ENCODE peak calls at places on chromosomes 11 and 22, in seven cellular contexts. N is left lung, Y is cardiac muscle cell, F is fibroblast of the aortic adventitia, Z is PC-9, L is Caco-2, C is IMR-90. I is an unnamed sample.

GRCh38 chr11:122113836-122114235 is 2.2 kb downstream of the BLID start:
- DNase-seq in Z (no peak), C (peak; percentile 49), N (no peak), Y (no peak), L (no peak), F (peak; percentile 70), I (no peak)

GRCh38 chr22:45491841-45492240 is 10.8 kb upstream of the FBLN1 start:
- DNase-seq in L (no peak), F (no peak), N (no peak), C (no peak), Z (no peak), Y (no peak), I (no peak)

GRCh38 chr11:30608534-30608933 is 22.4 kb upstream of the MPPED2 start:
- DNase-seq in L (no peak), F (no peak), N (no peak), Y (no peak), C (no peak), Z (no peak), I (no peak)

GRCh38 chr11:96235725-96236124 is 107.3 kb downstream of the MAML2 start:
- DNase-seq in N (no peak), C (peak; percentile 73), F (no peak), Y (no peak), L (no peak), Z (no peak), I (no peak)

GRCh38 chr11:48005878-48006277 is 25.5 kb downstream of the PTPRJ start:
- DNase-seq in Z (no peak), C (no peak), F (no peak), N (no peak), L (no peak), Y (peak; percentile 39), I (no peak)

GRCh38 chr11:83827940-83828554 is 541.9 kb upstream of the CCDC90B start:
- DNase-seq in N (no peak), C (peak; percentile 52), Y (peak; percentile 34), Z (no peak), F (peak; percentile 60), L (no peak), I (no peak)

GRCh38 chr11:61833478-61833877 is 5.4 kb downstream of the FADS2 start:
- DNase-seq in Y (no peak), N (no peak), F (no peak), C (no peak), Z (no peak), L (no peak), I (no peak)

GRCh38 chr11:134562176-134562575 is 150.1 kb upstream of the B3GAT1 start:
- DNase-seq in Y (peak; percentile 42), F (no peak), L (peak; percentile 25), C (no peak), Z (no peak), N (no peak), I (no peak)

GRCh38 chr11:10042699-10043098 is 251.3 kb downstream of the SBF2 start:
- DNase-seq in N (peak; percentile 15), Y (no peak), F (no peak), L (no peak), C (no peak), Z (no peak), I (no peak)

DNA sequence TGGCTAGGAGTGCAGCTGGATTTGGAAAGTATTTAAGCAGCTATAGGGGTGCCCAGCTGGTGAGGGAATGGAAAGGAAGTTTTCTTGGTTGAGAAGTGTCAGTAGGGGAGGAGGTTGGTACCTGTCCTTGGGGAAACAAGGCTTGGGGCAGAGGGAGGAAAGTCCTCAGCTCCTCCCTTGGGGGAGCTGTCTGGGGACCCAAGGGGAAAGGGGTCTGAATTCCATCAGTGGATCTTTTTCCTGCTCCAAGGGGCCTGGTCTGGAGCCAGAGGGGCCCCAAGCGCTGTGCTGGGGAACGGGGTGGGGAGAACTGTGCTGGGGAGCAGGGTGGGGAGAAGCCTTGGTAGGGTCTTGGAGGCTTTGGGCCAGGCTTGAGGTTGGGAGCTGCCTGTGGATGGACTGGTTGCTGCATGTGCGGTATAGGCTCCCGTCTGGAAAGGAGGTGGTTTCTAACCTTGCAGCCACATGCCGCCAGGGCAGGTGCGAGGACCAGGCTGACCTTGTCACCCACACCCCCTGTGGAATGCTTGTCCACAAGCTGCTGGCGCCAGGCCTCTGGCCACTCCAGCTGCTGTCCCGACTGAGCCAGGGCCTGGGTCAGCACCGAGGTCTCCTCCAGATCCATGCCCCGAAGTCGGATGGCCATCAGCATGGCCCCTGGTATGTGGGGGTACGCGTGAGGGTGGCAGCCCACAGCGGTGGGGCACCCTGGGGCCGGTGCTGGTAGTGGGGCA is 963 bp downstream of the TYMP start:
- DNase-seq in Y (no peak), L (peak; percentile 55), C (no peak), F (no peak), Z (peak; percentile 30), N (peak; percentile 83), I (no peak)
- H3K4me3 ChIP-seq in Y (no peak overlapping the region), L (no peak overlapping the region), C (no peak overlapping the region), F (peak overlapping the region; percentile 69), Z (no peak overlapping the region), N (peak overlapping the region; percentile 71), I (peak overlapping the region; percentile 82)

DNA sequence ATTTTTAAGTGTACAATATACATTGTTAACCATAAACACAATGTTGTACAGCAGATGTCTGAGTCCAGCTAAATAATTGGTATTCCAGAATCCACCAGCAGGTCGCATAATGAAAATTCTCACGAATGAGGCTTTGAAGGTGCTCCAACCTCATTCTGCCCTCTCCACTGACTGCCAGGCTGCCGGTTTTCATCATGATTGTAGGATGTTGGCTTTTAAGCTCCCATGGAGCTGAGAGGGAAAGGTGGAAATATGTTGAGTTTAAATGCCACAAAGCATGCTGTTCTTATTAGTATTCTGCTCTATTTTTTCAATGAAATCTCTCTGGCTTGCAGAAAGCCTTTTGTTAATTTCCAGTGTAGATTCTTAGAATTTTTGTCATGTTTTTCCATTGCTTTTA is 337.2 kb upstream of the DDI1 start:
- DNase-seq in L (no peak), F (peak; percentile 67), Y (no peak), Z (no peak), N (no peak), C (no peak), I (no peak)
- TF ChIP-seq CTCF in L (peak; percentile 5), F (peak; percentile 35), Y (no peak), Z (no peak), N (no peak), C (peak; percentile 5), I (peak; percentile 9)

GRCh38 chr11:123194308-123195181 is 503 bp downstream of the CLMP start:
- DNase-seq in N (peak; percentile 78), F (peak; percentile 63), L (peak; percentile 78), C (peak; percentile 48), Z (peak; percentile 38), Y (peak; percentile 61), I (no peak)
- H3K4me3 ChIP-seq in N (peak overlapping the region; percentile 21), F (peak overlapping the region; percentile 87), L (peak overlapping the region; percentile 58), C (peak overlapping the region; percentile 73), Z (peak overlapping the region; percentile 61), Y (peak overlapping the region; percentile 19), I (peak overlapping the region; percentile 69)

DNA sequence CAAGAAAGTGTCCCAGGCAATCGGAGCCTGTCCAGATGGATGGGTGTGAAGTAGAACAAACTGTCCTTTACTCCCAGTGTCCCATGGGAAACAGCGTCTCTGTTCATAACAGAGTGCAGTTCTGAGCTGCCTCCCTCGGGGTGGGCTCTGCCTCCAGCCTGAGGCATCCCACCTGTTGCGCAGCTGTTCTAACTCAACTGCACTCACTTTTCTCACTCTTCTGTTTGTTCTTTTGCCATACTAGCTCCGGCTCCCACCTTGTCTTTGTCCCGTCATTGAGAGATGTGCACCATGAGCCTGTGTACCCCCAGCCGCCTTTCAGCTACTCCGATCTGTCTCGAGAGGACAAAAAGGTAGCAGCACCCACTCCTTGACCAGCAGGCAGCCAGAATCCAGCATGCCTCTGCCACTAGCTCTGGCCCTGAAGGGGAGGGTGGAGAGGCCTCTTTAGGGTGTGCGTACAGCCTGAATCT is 20.7 kb upstream of the CDC42EP2 start:
- DNase-seq in Y (no peak), Z (no peak), N (no peak), L (no peak), C (no peak), F (no peak), I (no peak)
- TF ChIP-seq CTCF in Y (no peak), Z (no peak), N (no peak), L (no peak), C (no peak), F (no peak), I (no peak)

DNA sequence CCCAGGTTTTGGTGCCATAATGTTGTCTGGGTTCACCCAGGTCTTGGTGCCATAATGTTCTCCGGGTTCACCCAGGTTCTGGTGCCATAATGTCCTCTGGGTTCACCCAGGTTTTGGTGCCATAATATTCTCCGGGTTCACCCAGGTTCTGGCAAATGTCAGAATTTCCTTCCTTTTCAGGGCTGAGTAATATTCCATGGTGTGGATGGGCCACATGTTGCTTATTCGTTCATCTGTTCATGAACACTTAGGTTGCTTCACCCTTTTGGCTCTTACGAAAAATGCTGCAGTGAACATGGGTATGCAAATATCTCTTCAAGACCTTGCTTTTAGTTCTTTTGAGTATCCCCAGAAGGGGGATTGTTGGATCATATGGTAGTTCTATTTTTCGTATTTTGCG is 15.1 kb upstream of the GRAMD4 start:
- DNase-seq in Z (no peak), N (no peak), C (no peak), F (no peak), L (no peak), Y (no peak), I (no peak)
- H3K4me3 ChIP-seq in Z (no peak overlapping the region), N (no peak overlapping the region), C (no peak overlapping the region), F (no peak overlapping the region), L (no peak overlapping the region), Y (no peak overlapping the region), I (no peak overlapping the region)

GRCh38 chr22:50621491-50621880 is 6.5 kb downstream of the ARSA start:
- DNase-seq in L (no peak), C (no peak), F (no peak), Z (no peak), N (peak; percentile 13), Y (no peak), I (no peak)

GRCh38 chr22:50621948-50622722 is 5.8 kb downstream of the ARSA start:
- DNase-seq in Y (no peak), Z (no peak), L (no peak), F (no peak), N (peak; percentile 66), C (no peak), I (no peak)

GRCh38 chr22:50624347-50625130 is 3.4 kb downstream of the ARSA start:
- DNase-seq in Y (no peak), F (no peak), L (no peak), N (peak; percentile 37), Z (no peak), C (no peak), I (no peak)

GRCh38 chr22:50622723-50623327 is 5.1 kb downstream of the ARSA start:
- DNase-seq in N (peak; percentile 79), C (no peak), L (peak; percentile 70), Y (no peak), Z (no peak), F (no peak), I (peak; percentile 18)

GRCh38 chr22:50620861-50621490 is 7.0 kb downstream of the ARSA start:
- DNase-seq in Z (no peak), L (no peak), N (peak; percentile 41), Y (no peak), C (no peak), F (no peak), I (no peak)
- TF ChIP-seq CTCF in Z (no peak), L (no peak), N (no peak), Y (no peak), C (no peak), F (no peak), I (no peak)

GRCh38 chr11:90250970-90251369 is 28.1 kb upstream of the CHORDC1 start:
- DNase-seq in F (no peak), Y (no peak), N (no peak), L (no peak), C (no peak), Z (no peak), I (no peak)
- H3K4me3 ChIP-seq in F (no peak overlapping the region), Y (no peak overlapping the region), N (no peak overlapping the region), L (no peak overlapping the region), C (no peak overlapping the region), Z (no peak overlapping the region), I (no peak overlapping the region)